ENCODE peak calls at places on chromosomes 13 and 19, in four cellular contexts. V, C, L and A are unnamed samples.

GRCh38 chr19:3094638-3095374 is 644 bp downstream of the GNA11 start:
- DNase-seq in V (no peak), C (no peak), L (no peak), A (no peak)

GRCh38 chr19:14381689-14382474 is 638 bp downstream of the ADGRE5 start:
- DNase-seq in V (no peak), C (peak), L (no peak), A (no peak)

GRCh38 chr13:75704942-75705320 is 68.8 kb downstream of the LMO7 start:
- DNase-seq in V (no peak), C (no peak), L (no peak), A (no peak)

GRCh38 chr19:17079710-17080440 is 4.3 kb downstream of the MYO9B start:
- DNase-seq in V (peak), C (no peak), L (peak), A (no peak)

GRCh38 chr13:34103854-34104253 is 285.9 kb downstream of the RFC3 start:
- DNase-seq in V (no peak), C (no peak), L (no peak), A (no peak)

GRCh38 chr13:49649963-49650312 is 21.6 kb downstream of the ARL11 start:
- DNase-seq in V (no peak), C (no peak), L (no peak), A (no peak)

GRCh38 chr19:48117515-48118330 is 7.1 kb upstream of the PLA2G4C start:
- DNase-seq in V (no peak), C (no peak), L (no peak), A (no peak)

GRCh38 chr13:106361621-106362020 is 173.8 kb downstream of the EFNB2 start:
- DNase-seq in V (no peak), C (no peak), L (no peak), A (no peak)

GRCh38 chr13:103288114-103288513 is 221.9 kb upstream of the SLC10A2 start:
- DNase-seq in V (no peak), C (no peak), L (no peak), A (no peak)

GRCh38 chr19:51421229-51422052 is 4.0 kb upstream of the SIGLEC10 start:
- DNase-seq in V (no peak), C (no peak), L (no peak), A (no peak)

GRCh38 chr19:51417807-51418152 is 338 bp upstream of the SIGLEC10 start:
- DNase-seq in V (no peak), C (no peak), L (no peak), A (no peak)

GRCh38 chr19:51415187-51415586 is 2.3 kb downstream of the SIGLEC10 start:
- DNase-seq in V (no peak), C (no peak), L (no peak), A (no peak)

GRCh38 chr19:51418707-51419106 is 1.3 kb upstream of the SIGLEC10 start:
- DNase-seq in V (no peak), C (no peak), L (no peak), A (no peak)

GRCh38 chr19:51417107-51417806 is at the start of gene SIGLEC10:
- DNase-seq in V (no peak), C (peak), L (no peak), A (no peak)
- TF ChIP-seq SIN3A in V (no peak), C (no peak), L (no peak), A (no peak)

DNA sequence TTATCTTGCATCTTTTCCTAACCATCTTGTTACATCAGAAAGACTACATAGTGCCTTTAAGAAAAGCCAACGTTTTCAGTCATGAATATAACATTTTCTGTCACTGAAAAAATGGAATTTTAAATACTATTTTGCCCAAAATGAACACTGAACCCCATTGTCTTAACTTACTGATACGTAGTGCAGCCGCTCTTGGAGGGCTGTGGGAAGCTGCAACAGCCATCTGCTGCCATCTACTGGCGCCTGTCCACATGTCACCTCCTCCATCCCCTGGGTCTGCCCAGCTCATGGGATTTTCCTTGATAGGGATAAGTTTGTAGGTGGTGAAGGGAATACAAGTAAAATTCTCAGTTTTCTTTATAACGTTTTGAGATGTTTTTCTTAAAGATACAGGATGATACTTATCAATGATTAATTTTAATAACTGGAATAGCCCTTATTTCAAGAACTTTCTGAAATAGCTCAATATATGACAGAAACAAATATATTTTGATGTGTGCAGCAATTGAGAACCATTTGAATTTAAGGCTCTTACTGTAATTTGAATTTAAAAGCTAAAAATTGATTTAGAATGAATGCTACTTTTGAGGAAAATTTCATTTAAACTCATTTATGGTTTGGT is 73.7 kb downstream of the GGACT start:
- DNase-seq in V (peak), C (peak), L (peak), A (no peak)
- TF ChIP-seq SIN3A in V (no peak), C (no peak), L (no peak), A (no peak)

DNA sequence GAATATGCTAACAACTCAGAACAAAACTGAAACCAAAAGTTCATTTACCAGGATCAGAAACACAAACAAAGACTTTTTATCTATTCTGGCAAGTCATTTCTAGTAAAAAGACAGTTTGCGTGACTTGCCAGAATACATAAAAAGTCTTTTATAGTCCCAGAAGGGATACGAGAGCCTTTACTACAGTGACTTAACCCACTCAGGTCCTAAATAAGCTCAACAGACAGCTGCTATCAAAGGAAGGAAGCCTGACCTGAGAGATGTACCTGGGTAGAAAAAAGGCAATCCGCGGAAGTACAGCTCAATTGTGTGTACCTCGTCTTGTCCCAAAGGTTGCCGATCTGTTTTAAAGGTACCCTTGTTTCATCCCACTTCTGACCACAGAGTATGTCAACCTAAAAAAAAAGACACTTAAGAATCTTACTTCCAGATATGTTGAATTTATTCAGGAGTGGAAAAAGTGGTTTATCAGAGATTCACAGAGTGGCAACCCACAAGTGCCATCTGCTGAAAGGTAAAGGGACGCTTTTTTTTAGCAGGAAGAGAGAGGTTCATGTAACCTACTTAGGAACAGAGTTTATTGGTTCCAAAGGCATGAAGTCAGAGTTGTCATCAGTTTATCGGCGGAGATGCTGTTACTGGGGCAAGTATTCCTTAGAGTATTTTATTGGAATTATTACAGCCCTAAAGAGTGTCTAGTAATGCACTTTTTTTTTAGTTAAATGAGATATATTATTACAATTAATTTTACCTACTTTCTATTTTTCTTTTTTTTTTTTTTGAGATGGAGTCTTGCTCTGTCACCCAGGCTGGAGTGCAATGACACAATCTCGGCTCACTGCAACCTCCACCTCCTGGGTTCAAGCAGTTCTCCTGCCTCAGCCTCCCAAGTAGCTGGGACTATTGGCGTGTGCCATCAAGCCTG is 69.7 kb upstream of the C1QTNF9B start:
- DNase-seq in V (no peak), C (no peak), L (peak), A (no peak)
- TF ChIP-seq SIN3A in V (no peak), C (no peak), L (no peak), A (no peak)

GRCh38 chr19:50333737-50334617 is 4.8 kb upstream of the KCNC3 start:
- DNase-seq in V (peak), C (peak), L (no peak), A (peak)
- TF ChIP-seq SIN3A in V (no peak), C (peak), L (no peak), A (peak)

GRCh38 chr19:35533822-35534521 is 716 bp downstream of the GAPDHS start:
- DNase-seq in V (no peak), C (no peak), L (no peak), A (peak)
- TF ChIP-seq SIN3A in V (no peak), C (no peak), L (no peak), A (no peak)

GRCh38 chr19:23436944-23437343 is 41.7 kb upstream of the ZNF91 start:
- DNase-seq in V (no peak), C (peak), L (no peak), A (no peak)

GRCh38 chr19:23439623-23440022 is 44.4 kb upstream of the ZNF91 start:
- DNase-seq in V (no peak), C (peak), L (no peak), A (peak)

GRCh38 chr19:23440207-23440606 is 44.9 kb upstream of the ZNF91 start:
- DNase-seq in V (peak), C (peak), L (no peak), A (no peak)

GRCh38 chr19:23436318-23436717 is 41.0 kb upstream of the ZNF91 start:
- DNase-seq in V (no peak), C (no peak), L (no peak), A (no peak)

DNA sequence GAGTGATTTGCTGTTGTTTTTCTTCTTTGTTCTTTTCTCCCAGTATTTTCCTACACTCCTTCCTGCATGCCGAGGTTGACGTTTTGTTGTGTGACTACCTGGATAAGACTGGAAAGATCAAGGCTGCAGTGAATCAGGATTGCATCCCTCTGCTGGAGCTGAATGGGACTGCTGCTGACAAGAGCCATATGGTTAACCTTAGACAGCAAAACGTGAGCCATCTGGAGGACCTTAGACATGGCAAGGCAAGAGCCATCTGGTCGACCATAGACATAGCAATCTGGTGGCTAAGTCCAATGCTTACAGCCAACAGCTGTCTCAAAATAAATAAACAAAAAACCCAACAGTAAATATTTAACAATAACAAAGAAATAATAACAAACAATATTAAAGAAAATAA is 42.6 kb upstream of the ZNF91 start:
- DNase-seq in V (no peak), C (no peak), L (no peak), A (no peak)
- TF ChIP-seq SIN3A in V (no peak), C (no peak), L (no peak), A (no peak)

DNA sequence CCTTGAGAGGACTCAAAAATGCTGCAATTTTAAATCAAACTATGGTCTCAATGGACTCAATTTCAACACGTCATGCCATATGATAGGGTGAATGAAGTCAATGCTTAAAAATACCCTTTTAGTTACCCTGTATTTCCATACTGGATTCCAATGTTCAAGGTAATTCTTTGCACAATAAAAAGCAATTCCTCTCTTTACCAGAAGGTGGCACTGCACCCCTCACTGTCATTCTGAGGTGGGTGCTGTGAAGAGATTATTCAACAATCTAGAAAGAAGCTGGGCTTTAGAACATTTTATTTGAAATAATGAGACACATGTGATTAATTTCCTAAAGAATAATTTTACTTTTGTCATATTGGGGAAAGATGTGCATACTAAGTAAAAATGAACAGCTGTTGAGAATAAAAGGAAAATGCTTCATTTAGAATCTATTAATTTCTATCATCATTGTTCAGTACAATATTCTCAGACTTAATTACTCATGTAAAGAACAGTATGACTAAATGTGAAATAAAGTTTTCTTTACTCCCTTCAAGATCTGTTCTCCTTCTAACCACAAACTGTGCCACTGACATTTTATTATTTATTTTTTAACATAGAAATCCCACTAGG is 789.1 kb downstream of the GPC5 start:
- DNase-seq in V (peak), C (peak), L (no peak), A (no peak)
- TF ChIP-seq SIN3A in V (no peak), C (no peak), L (no peak), A (no peak)

GRCh38 chr19:41691268-41691970 is 3.3 kb upstream of the CEACAM7 start:
- DNase-seq in V (peak), C (peak), L (no peak), A (peak)
- TF ChIP-seq SIN3A in V (no peak), C (no peak), L (no peak), A (no peak)